ENCODE peak calls at places on chromosomes 13 and 19, in four cellular contexts. T is mesothelial cell of epicardium; A is breast epithelium; C is CD4-positive, alpha-beta T cell. Z is an unnamed sample.

GRCh38 chr13:59318320-59318930 is 845.3 kb downstream of the DIAPH3 start:
- DNase-seq in T (peak), A (no peak), C (peak), Z (peak)

GRCh38 chr13:44259045-44260042 is 114.3 kb upstream of the SERP2 start:
- DNase-seq in T (no peak), A (no peak), C (peak), Z (no peak)

GRCh38 chr13:64928704-64929499 is 2301.2 kb downstream of the PCDH9 start:
- DNase-seq in T (no peak), A (no peak), C (no peak), Z (no peak)

GRCh38 chr13:26485288-26485687 is 72.2 kb upstream of the WASF3 start:
- DNase-seq in T (no peak), A (no peak), C (no peak), Z (no peak)

GRCh38 chr19:406999-407491 is 1.9 kb downstream of the C2CD4C start:
- DNase-seq in T (no peak), A (no peak), C (no peak), Z (peak)

GRCh38 chr19:38386968-38387549 is 775 bp downstream of the GGN start:
- DNase-seq in T (no peak), A (no peak), C (no peak), Z (no peak)

GRCh38 chr13:28313579-28313978 is 175.2 kb downstream of the PAN3 start:
- DNase-seq in T (no peak), A (no peak), C (no peak), Z (no peak)

GRCh38 chr13:81021284-81021683 is 680.4 kb upstream of the SPRY2 start:
- DNase-seq in T (no peak), A (no peak), C (no peak), Z (no peak)

GRCh38 chr13:41039746-41040145 is 20.6 kb upstream of the ELF1 start:
- DNase-seq in T (no peak), A (no peak), C (no peak), Z (no peak)

GRCh38 chr19:3862826-3863500 is 5.9 kb downstream of the ZFR2 start:
- DNase-seq in T (no peak), A (no peak), C (no peak), Z (no peak)

GRCh38 chr13:24178847-24179845 is 18.6 kb downstream of the SPATA13 start:
- DNase-seq in T (no peak), A (no peak), C (no peak), Z (no peak)

GRCh38 chr19:41705393-41706174 is 2.8 kb upstream of the CEACAM5 start:
- DNase-seq in T (no peak), A (no peak), C (peak), Z (no peak)

GRCh38 chr13:20673711-20674110 is 29.8 kb upstream of the IL17D start:
- DNase-seq in T (no peak), A (no peak), C (no peak), Z (no peak)

GRCh38 chr13:40148103-40148502 is 492.6 kb downstream of the COG6 start:
- DNase-seq in T (no peak), A (no peak), C (no peak), Z (no peak)

GRCh38 chr19:37506387-37507166 is at the start of gene ZNF793:
- DNase-seq in T (peak), A (peak), C (peak), Z (peak)

GRCh38 chr13:103772576-103772975 is 706.4 kb upstream of the SLC10A2 start:
- DNase-seq in T (no peak), A (no peak), C (no peak), Z (no peak)
- TF ChIP-seq CTCF in T (peak), A (no peak), C (peak), Z (no peak)

DNA sequence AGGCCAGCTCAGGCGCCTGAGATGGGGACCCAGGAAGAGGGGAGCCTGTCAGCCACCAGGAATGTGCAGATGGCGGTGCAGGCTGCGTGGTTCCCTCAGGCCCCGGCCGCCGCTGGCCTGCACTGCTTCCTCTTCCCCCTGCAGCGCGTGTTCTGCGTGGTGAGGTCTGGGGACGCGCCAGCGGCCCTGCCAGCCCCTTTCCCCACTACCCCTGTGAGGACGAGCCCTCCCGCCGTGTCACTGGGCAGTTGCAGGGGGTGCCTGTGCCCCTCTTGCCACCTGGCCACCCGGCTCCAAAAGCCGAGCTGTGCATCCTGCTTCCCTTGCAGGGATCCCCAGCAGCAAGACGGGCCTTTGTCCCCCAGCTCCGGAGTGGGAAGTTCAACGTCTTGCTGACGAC is 58.4 kb downstream of the SMARCA4 start:
- DNase-seq in T (no peak), A (no peak), C (no peak), Z (no peak)
- TF ChIP-seq CTCF in T (no peak), A (no peak), C (no peak), Z (no peak)

GRCh38 chr19:5354403-5354802 is 13.8 kb upstream of the PTPRS start:
- DNase-seq in T (no peak), A (no peak), C (no peak), Z (no peak)
- TF ChIP-seq CTCF in T (no peak), A (no peak), C (no peak), Z (no peak)

GRCh38 chr19:34274284-34274826 is 20.0 kb downstream of the GARRE1 start:
- DNase-seq in T (no peak), A (no peak), C (no peak), Z (no peak)
- TF ChIP-seq CTCF in T (no peak), A (no peak), C (no peak), Z (no peak)

GRCh38 chr19:1467512-1468273 is 11.3 kb downstream of the C19orf25 start:
- DNase-seq in T (no peak), A (no peak), C (no peak), Z (no peak)

GRCh38 chr19:1467228-1467511 is 11.8 kb downstream of the C19orf25 start:
- DNase-seq in T (no peak), A (no peak), C (no peak), Z (no peak)

GRCh38 chr19:1466018-1466460 is 13.0 kb downstream of the C19orf25 start:
- DNase-seq in T (no peak), A (no peak), C (no peak), Z (no peak)

GRCh38 chr19:1466461-1467227 is 12.4 kb downstream of the C19orf25 start:
- DNase-seq in T (no peak), A (no peak), C (no peak), Z (no peak)

DNA sequence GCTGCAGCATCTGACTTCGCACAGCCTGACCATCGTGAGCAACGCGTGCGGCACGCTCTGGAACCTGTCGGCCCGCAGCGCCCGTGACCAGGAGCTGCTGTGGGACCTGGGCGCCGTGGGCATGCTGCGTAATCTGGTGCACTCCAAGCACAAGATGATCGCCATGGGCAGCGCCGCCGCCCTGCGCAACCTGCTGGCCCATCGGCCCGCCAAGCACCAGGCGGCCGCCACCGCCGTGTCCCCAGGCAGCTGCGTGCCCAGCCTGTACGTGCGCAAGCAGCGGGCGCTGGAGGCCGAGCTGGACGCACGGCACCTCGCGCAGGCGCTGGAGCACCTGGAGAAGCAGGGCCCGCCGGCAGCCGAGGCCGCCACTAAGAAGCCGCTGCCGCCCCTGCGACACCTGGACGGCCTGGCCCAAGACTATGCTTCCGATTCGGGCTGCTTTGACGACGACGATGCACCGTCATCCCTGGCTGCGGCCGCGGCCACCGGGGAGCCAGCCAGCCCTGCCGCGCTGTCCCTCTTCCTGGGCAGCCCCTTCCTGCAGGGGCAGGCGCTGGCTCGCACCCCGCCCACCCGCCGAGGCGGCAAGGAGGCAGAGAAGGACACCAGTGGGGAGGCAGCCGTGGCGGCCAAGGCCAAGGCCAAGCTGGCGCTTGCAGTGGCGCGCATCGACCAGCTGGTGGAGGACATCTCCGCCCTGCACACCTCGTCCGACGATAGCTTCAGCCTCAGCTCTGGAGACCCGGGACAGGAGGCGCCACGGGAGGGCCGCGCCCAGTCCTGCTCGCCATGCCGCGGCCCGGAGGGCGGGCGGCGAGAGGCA is 13.6 kb downstream of the C19orf25 start:
- DNase-seq in T (no peak), A (no peak), C (no peak), Z (no peak)
- TF ChIP-seq CTCF in T (peak), A (peak), C (peak), Z (peak)

DNA sequence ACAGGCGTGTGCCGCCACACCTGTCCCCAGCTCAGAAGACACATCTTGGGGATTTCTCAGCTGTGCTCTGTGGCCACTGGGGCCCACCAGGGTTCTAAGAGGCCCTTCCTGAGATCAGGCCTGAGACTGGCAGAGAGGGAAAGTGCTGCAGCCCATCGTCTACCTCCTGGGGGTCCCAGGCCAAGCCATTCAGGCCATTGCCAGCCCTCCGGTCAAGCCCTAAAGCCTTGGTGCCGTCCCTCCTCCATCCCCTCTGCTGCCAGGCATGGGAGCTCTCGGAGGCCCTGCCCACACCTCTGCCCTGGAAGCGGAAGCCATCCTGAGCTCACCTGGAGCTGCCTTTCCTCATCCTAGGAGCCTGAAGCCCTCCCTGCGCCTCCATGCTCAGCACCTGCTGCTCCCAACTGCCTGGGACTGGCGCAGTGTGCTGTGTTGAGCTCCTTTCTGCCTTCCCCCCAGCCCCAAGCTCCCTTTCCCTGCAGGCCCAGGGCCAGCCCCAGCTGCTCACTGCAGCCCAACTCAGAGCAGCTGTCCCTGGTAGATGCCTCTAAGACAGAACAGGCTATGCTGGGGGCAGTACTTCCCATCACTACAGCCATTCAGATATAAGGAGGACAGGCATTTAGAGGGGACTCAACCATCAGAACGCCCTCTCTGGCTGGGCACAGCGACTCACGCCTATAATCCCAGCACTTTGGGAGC is 2.9 kb downstream of the SLC7A9 start:
- DNase-seq in T (no peak), A (no peak), C (no peak), Z (no peak)
- TF ChIP-seq CTCF in T (no peak), A (no peak), C (no peak), Z (no peak)

DNA sequence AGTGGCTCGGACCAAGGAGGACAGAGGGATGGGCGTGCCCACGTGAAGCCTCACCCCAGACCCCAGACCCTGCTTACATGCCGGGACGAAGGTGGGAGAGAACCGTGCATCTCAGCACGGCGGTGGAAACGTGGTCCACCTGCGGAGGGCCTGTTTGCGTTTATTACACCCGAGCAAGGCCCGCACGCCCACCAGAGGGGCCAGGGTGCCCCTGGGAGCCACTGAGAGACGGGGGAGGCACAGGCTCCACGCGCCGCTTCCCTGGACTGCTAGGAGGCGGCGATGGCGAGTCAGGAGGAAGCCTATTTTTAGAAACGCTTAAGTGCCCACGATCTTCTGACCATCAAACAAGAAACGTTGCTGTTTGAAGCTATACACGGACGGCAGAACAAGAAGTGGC is 80.7 kb downstream of the ATP11A start:
- DNase-seq in T (no peak), A (no peak), C (no peak), Z (no peak)
- TF ChIP-seq CTCF in T (no peak), A (no peak), C (no peak), Z (no peak)